ENCODE peak calls at places on chromosomes 1 and 21, in nine cellular contexts. A, I, P, K, R, J, E, G and B are unnamed samples.

GRCh38 chr1:228018961-228019721 is 12.3 kb downstream of the WNT3A start:
- DNase-seq in A (peak), I (no peak), P (no peak), K (no peak), R (no peak), J (peak), E (no peak), G (no peak), B (no peak)

GRCh38 chr1:221716713-221717490 is 25.0 kb downstream of the DUSP10 start:
- DNase-seq in A (no peak), I (no peak), P (no peak), K (no peak), R (no peak), J (no peak), E (no peak), G (no peak), B (no peak)

GRCh38 chr21:19864456-19864855 is 1133.8 kb upstream of the NCAM2 start:
- DNase-seq in A (no peak), I (no peak), P (no peak), K (no peak), R (no peak), J (no peak), E (no peak), G (no peak), B (no peak)

GRCh38 chr1:45405636-45406035 is 65.4 kb upstream of the MUTYH start:
- DNase-seq in A (no peak), I (no peak), P (no peak), K (no peak), R (no peak), J (no peak), E (no peak), G (no peak), B (no peak)

GRCh38 chr1:101025283-101025679 is 303 bp downstream of the DPH5 start:
- DNase-seq in A (no peak), I (no peak), P (no peak), K (peak), R (no peak), J (no peak), E (no peak), G (peak), B (peak)

GRCh38 chr1:42419449-42419848 is 36.4 kb downstream of the ZMYND12 start:
- DNase-seq in A (no peak), I (no peak), P (no peak), K (no peak), R (peak), J (peak), E (no peak), G (no peak), B (no peak)

GRCh38 chr1:1664941-1665814 is 6.4 kb upstream of the CDK11B start:
- DNase-seq in A (peak), I (no peak), P (no peak), K (no peak), R (no peak), J (no peak), E (no peak), G (no peak), B (no peak)

GRCh38 chr1:217889401-217889800 is 258.3 kb downstream of the SPATA17 start:
- DNase-seq in A (no peak), I (no peak), P (no peak), K (no peak), R (no peak), J (no peak), E (no peak), G (peak), B (peak)

GRCh38 chr1:33902486-33903209 is 38.8 kb downstream of the HMGB4 start:
- DNase-seq in A (no peak), I (no peak), P (no peak), K (no peak), R (no peak), J (no peak), E (no peak), G (no peak), B (no peak)

GRCh38 chr1:195345149-195345548 is 1263.1 kb downstream of the KCNT2 start:
- DNase-seq in A (peak), I (no peak), P (no peak), K (no peak), R (no peak), J (no peak), E (no peak), G (no peak), B (peak)

GRCh38 chr1:47390843-47391242 is 25.2 kb upstream of the FOXE3 start:
- DNase-seq in A (no peak), I (no peak), P (no peak), K (no peak), R (no peak), J (no peak), E (no peak), G (no peak), B (no peak)

GRCh38 chr1:73671530-73671929 is 526.4 kb downstream of the LRRIQ3 start:
- DNase-seq in A (no peak), I (no peak), P (no peak), K (no peak), R (no peak), J (no peak), E (no peak), G (no peak), B (no peak)

GRCh38 chr1:16236091-16236494 is 890 bp downstream of the CPLANE2 start:
- DNase-seq in A (no peak), I (peak), P (no peak), K (peak), R (no peak), J (no peak), E (peak), G (peak), B (no peak)

GRCh38 chr1:29501227-29501976 is 265.1 kb downstream of the PTPRU start:
- DNase-seq in A (no peak), I (no peak), P (no peak), K (no peak), R (no peak), J (no peak), E (no peak), G (no peak), B (no peak)

GRCh38 chr1:219316066-219316465 is 142.4 kb downstream of the LYPLAL1 start:
- DNase-seq in A (no peak), I (no peak), P (no peak), K (no peak), R (no peak), J (no peak), E (no peak), G (no peak), B (no peak)

GRCh38 chr1:147580200-147580557 is 38.9 kb downstream of the BCL9 start:
- DNase-seq in A (no peak), I (peak), P (no peak), K (no peak), R (no peak), J (no peak), E (no peak), G (no peak), B (no peak)

GRCh38 chr1:164265232-164265631 is 293.8 kb upstream of the PBX1 start:
- DNase-seq in A (no peak), I (no peak), P (no peak), K (peak), R (no peak), J (no peak), E (no peak), G (no peak), B (no peak)

GRCh38 chr1:39960461-39960958 is 5.6 kb downstream of the MFSD2A start:
- DNase-seq in A (peak), I (no peak), P (no peak), K (peak), R (no peak), J (peak), E (peak), G (peak), B (no peak)

GRCh38 chr1:162632234-162632666 is at the start of gene DDR2:
- DNase-seq in A (no peak), I (peak), P (no peak), K (peak), R (peak), J (peak), E (peak), G (no peak), B (no peak)

GRCh38 chr21:45431781-45432572 is 27.0 kb downstream of the COL18A1 start:
- DNase-seq in A (no peak), I (no peak), P (no peak), K (no peak), R (no peak), J (no peak), E (no peak), G (no peak), B (no peak)

GRCh38 chr1:117671781-117672501 is 66.1 kb downstream of the TENT5C start:
- DNase-seq in A (peak), I (peak), P (no peak), K (peak), R (peak), J (peak), E (peak), G (no peak), B (peak)

GRCh38 chr1:222301653-222302052 is 246.3 kb downstream of the HHIPL2 start:
- DNase-seq in A (no peak), I (no peak), P (no peak), K (no peak), R (no peak), J (no peak), E (no peak), G (no peak), B (no peak)

GRCh38 chr21:42363331-42363730 is 3.0 kb downstream of the TFF1 start:
- DNase-seq in A (no peak), I (no peak), P (no peak), K (no peak), R (no peak), J (no peak), E (no peak), G (peak), B (no peak)

GRCh38 chr1:70914224-70914623 is 133.4 kb downstream of the PTGER3 start:
- DNase-seq in A (no peak), I (no peak), P (no peak), K (no peak), R (no peak), J (no peak), E (no peak), G (no peak), B (no peak)

GRCh38 chr1:32246888-32247273 is at the start of gene FAM167B:
- DNase-seq in A (no peak), I (no peak), P (no peak), K (peak), R (peak), J (peak), E (no peak), G (no peak), B (no peak)

GRCh38 chr1:95650631-95651030 is 416.6 kb downstream of the RWDD3 start:
- DNase-seq in A (no peak), I (no peak), P (no peak), K (no peak), R (no peak), J (no peak), E (no peak), G (no peak), B (peak)

GRCh38 chr21:18354947-18355346 is 48.6 kb downstream of the TMPRSS15 start:
- DNase-seq in A (no peak), I (peak), P (no peak), K (no peak), R (no peak), J (no peak), E (no peak), G (no peak), B (no peak)

GRCh38 chr1:45337630-45338320 is 2.2 kb upstream of the TOE1 start:
- DNase-seq in A (no peak), I (no peak), P (no peak), K (no peak), R (no peak), J (no peak), E (no peak), G (no peak), B (no peak)

GRCh38 chr1:51491166-51491981 is 27.7 kb downstream of the EPS15 start:
- DNase-seq in A (no peak), I (no peak), P (no peak), K (peak), R (no peak), J (no peak), E (no peak), G (peak), B (no peak)

GRCh38 chr1:41906977-41907376 is 11.7 kb downstream of the HIVEP3 start:
- DNase-seq in A (no peak), I (no peak), P (no peak), K (no peak), R (no peak), J (no peak), E (no peak), G (no peak), B (no peak)

GRCh38 chr1:107315652-107316051 is 174.8 kb downstream of the NTNG1 start:
- DNase-seq in A (no peak), I (no peak), P (no peak), K (no peak), R (no peak), J (no peak), E (no peak), G (no peak), B (no peak)

GRCh38 chr1:230772457-230773395 is 25.5 kb downstream of the CAPN9 start:
- DNase-seq in A (no peak), I (peak), P (no peak), K (peak), R (no peak), J (peak), E (peak), G (peak), B (no peak)

GRCh38 chr1:65717815-65718454 is 74.8 kb upstream of the PDE4B start:
- DNase-seq in A (no peak), I (peak), P (no peak), K (peak), R (no peak), J (no peak), E (no peak), G (peak), B (no peak)

GRCh38 chr1:155864393-155864792 is 5.0 kb downstream of the SYT11 start:
- DNase-seq in A (no peak), I (no peak), P (no peak), K (no peak), R (no peak), J (no peak), E (no peak), G (no peak), B (no peak)

GRCh38 chr1:216612291-216612690 is 110.9 kb downstream of the ESRRG start:
- DNase-seq in A (no peak), I (no peak), P (no peak), K (no peak), R (no peak), J (no peak), E (no peak), G (no peak), B (no peak)

GRCh38 chr1:116717318-116717717 is 36.9 kb upstream of the CD2 start:
- DNase-seq in A (no peak), I (no peak), P (no peak), K (no peak), R (no peak), J (no peak), E (no peak), G (no peak), B (no peak)

GRCh38 chr1:165182975-165183374 is 173.5 kb downstream of the LMX1A start:
- DNase-seq in A (no peak), I (no peak), P (no peak), K (no peak), R (no peak), J (no peak), E (no peak), G (no peak), B (no peak)

GRCh38 chr1:16075337-16076002 is 2.0 kb upstream of the FAM131C start:
- DNase-seq in A (no peak), I (peak), P (no peak), K (no peak), R (peak), J (peak), E (peak), G (no peak), B (no peak)

GRCh38 chr1:9724706-9725476 is 73.4 kb downstream of the PIK3CD start:
- DNase-seq in A (peak), I (peak), P (peak), K (peak), R (peak), J (peak), E (peak), G (peak), B (peak)
- TF ChIP-seq CTCF in A (peak), I (peak), P (peak), K (peak), R (peak), J (peak), E (peak), G (peak), B (peak)

GRCh38 chr1:185059950-185060571 is 14.7 kb downstream of the RNF2 start:
- DNase-seq in A (no peak), I (no peak), P (no peak), K (no peak), R (no peak), J (no peak), E (no peak), G (no peak), B (no peak)
- TF ChIP-seq CTCF in A (no peak), I (no peak), P (no peak), K (no peak), R (no peak), J (no peak), E (no peak), G (no peak), B (no peak)

GRCh38 chr21:32782698-32783097 is 11.1 kb upstream of the PAXBP1 start:
- DNase-seq in A (no peak), I (no peak), P (no peak), K (no peak), R (no peak), J (no peak), E (no peak), G (no peak), B (no peak)
- TF ChIP-seq CTCF in A (no peak), I (no peak), P (no peak), K (no peak), R (no peak), J (no peak), E (no peak), G (no peak), B (no peak)

DNA sequence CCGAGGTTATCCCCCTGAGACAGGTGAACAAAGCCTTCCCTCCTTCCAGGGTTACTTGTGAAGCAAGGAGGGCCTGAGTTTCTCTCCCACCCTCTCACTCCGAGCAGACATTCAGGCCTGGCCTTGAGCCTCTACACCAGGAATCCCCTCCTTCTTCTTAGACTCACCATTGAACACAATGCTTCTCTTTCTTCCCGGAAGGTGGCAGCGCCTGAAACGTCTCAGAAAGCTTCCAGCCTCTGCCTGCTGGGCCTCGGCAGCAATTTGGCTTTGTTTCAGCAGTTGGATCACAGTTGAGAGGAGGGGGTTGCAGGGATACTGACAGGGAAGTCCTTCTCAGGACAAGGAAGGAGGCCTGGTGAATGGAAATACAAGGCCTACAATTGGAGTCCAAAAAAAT is 6.3 kb downstream of the CLDN8 start:
- DNase-seq in A (no peak), I (no peak), P (no peak), K (no peak), R (no peak), J (no peak), E (no peak), G (no peak), B (no peak)
- TF ChIP-seq CTCF in A (no peak), I (no peak), P (no peak), K (no peak), R (no peak), J (no peak), E (no peak), G (no peak), B (no peak)

DNA sequence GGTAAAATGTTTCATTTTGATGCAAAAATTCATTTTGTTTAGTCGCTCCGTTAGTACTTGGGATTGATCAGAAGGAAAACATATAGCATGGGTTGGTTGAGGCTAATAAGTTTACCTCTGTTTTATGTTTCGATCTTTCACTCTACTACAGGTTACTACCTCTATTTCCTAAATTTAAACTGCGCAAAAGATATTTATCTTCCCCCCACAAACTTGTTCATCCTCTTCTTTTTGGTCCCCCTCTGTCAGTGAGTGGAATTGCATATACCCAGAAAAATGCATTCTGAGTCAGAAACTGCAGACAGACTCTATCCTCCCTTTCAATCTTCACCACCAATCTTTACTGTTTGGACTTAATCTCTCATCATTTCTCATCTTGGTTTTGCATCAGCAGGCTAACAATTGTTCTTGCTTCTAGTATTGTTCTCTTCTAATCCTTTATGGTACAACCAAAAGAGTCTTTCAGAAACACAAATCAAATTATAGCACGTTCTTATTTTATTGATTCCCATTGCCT is 316.0 kb upstream of the ADGRL4 start:
- DNase-seq in A (no peak), I (no peak), P (no peak), K (no peak), R (no peak), J (no peak), E (no peak), G (no peak), B (no peak)
- TF ChIP-seq CTCF in A (no peak), I (no peak), P (no peak), K (no peak), R (no peak), J (no peak), E (no peak), G (no peak), B (no peak)

GRCh38 chr1:64553285-64553684 is 83.4 kb downstream of the CACHD1 start:
- DNase-seq in A (no peak), I (no peak), P (no peak), K (no peak), R (no peak), J (no peak), E (no peak), G (no peak), B (no peak)
- TF ChIP-seq CTCF in A (no peak), I (no peak), P (no peak), K (no peak), R (no peak), J (peak), E (no peak), G (no peak), B (no peak)